ENCODE peak calls at places on chromosomes 16 and 17, in eight cellular contexts. T, H, C, P, N, B, A and W are unnamed samples.
A peak's percentile ranks its signal among the peaks of the same experiment; 100 is the strongest.

GRCh38 chr16:15507299-15507958 is 73.0 kb downstream of the BMERB1 start:
- DNase-seq in T (no peak), P (no peak), N (no peak), C (no peak), H (no peak), B (no peak), A (no peak), W (no peak)

GRCh38 chr17:8857919-8858318 is 9.6 kb downstream of the PIK3R6 start:
- DNase-seq in P (no peak), T (no peak), C (no peak), N (no peak), A (no peak), H (no peak), B (no peak), W (no peak)

GRCh38 chr16:69926241-69926640 is 24.9 kb upstream of the CLEC18A start:
- DNase-seq in A (no peak), H (no peak), C (no peak), T (no peak), N (no peak), P (no peak), B (no peak), W (no peak)

GRCh38 chr17:75475851-75476250 is 19.4 kb downstream of the TMEM94 start:
- DNase-seq in H (no peak), A (no peak), C (no peak), T (no peak), P (no peak), B (no peak), N (no peak), W (no peak)

GRCh38 chr17:17051380-17051779 is 9.1 kb downstream of the MPRIP start:
- DNase-seq in N (no peak), P (no peak), T (no peak), C (no peak), B (no peak), A (no peak), H (no peak), W (no peak)

GRCh38 chr17:5797447-5797846 is 213.1 kb upstream of the NLRP1 start:
- DNase-seq in N (no peak), T (no peak), C (no peak), P (no peak), B (no peak), H (no peak), A (no peak), W (no peak)

GRCh38 chr17:17937450-17937849 is 34.8 kb downstream of the TOM1L2 start:
- DNase-seq in A (no peak), C (no peak), P (no peak), H (no peak), B (no peak), T (no peak), N (no peak), W (no peak)

GRCh38 chr17:4043862-4044261 is 79.6 kb upstream of the ATP2A3 start:
- DNase-seq in B (no peak), N (peak; percentile 68), H (no peak), T (no peak), P (no peak), A (no peak), C (no peak), W (no peak)

GRCh38 chr16:88406096-88407041 is 23.6 kb downstream of the ZNF469 start:
- DNase-seq in H (no peak), N (no peak), T (no peak), A (no peak), B (no peak), C (no peak), P (no peak), W (no peak)

GRCh38 chr17:41730479-41730878 is 4.0 kb downstream of the HAP1 start:
- DNase-seq in H (no peak), N (no peak), P (no peak), T (no peak), C (no peak), B (no peak), A (no peak), W (no peak)

GRCh38 chr17:7587420-7587786 is 2.5 kb downstream of the SOX15 start:
- DNase-seq in T (no peak), B (peak; percentile 70), H (no peak), N (no peak), A (no peak), C (no peak), P (no peak), W (no peak)

GRCh38 chr17:9258115-9259020 is 237.1 kb downstream of the NTN1 start:
- DNase-seq in H (no peak), B (no peak), N (no peak), A (no peak), C (no peak), P (no peak), T (no peak), W (no peak)

GRCh38 chr17:65629234-65629690 is 67.8 kb upstream of the AXIN2 start:
- DNase-seq in B (no peak), H (no peak), P (no peak), N (no peak), A (no peak), T (no peak), C (no peak), W (no peak)

GRCh38 chr16:58732545-58733247 is 1.4 kb downstream of the GOT2 start:
- DNase-seq in B (no peak), C (no peak), A (no peak), H (no peak), T (no peak), P (no peak), N (no peak), W (no peak)

GRCh38 chr16:67942200-67942509 is 1.8 kb downstream of the LCAT start:
- DNase-seq in A (no peak), H (no peak), B (no peak), N (no peak), P (no peak), T (no peak), C (no peak), W (no peak)

GRCh38 chr16:1961651-1962067 is 2.3 kb downstream of the NDUFB10 start:
- DNase-seq in N (peak; percentile 46), T (no peak), P (no peak), B (no peak), C (no peak), A (no peak), H (no peak), W (no peak)

GRCh38 chr17:34883106-34884000 is 77.9 kb downstream of the CCT6B start:
- DNase-seq in B (no peak), T (no peak), A (no peak), P (no peak), N (no peak), H (no peak), C (no peak), W (no peak)

GRCh38 chr16:2096853-2097620 is 38.7 kb downstream of the PKD1 start:
- DNase-seq in T (no peak), P (no peak), N (no peak), A (no peak), C (no peak), B (no peak), H (no peak), W (no peak)

GRCh38 chr17:16493470-16494048 is 1.6 kb upstream of the LRRC75A start:
- DNase-seq in C (no peak), N (no peak), H (no peak), P (no peak), B (no peak), A (no peak), T (no peak), W (no peak)

GRCh38 chr16:15610369-15610871 is 32.5 kb downstream of the MARF1 start:
- DNase-seq in N (no peak), P (no peak), T (no peak), C (no peak), B (no peak), H (no peak), A (no peak), W (no peak)

GRCh38 chr16:15038689-15039088 is 17.2 kb downstream of the NTAN1 start:
- DNase-seq in C (no peak), N (no peak), P (no peak), H (no peak), T (no peak), A (no peak), B (no peak), W (no peak)

GRCh38 chr16:86072328-86073102 is 173.6 kb downstream of the IRF8 start:
- DNase-seq in C (peak; percentile 64), N (no peak), H (peak; percentile 35), B (peak; percentile 33), T (peak; percentile 67), P (peak; percentile 89), A (no peak), W (no peak)

GRCh38 chr16:18953535-18953934 is 27.3 kb upstream of the SMG1 start:
- DNase-seq in T (no peak), B (no peak), H (no peak), A (no peak), P (no peak), C (no peak), N (no peak), W (no peak)

GRCh38 chr16:54094641-54095040 is 191.9 kb downstream of the IRX3 start:
- DNase-seq in C (no peak), N (no peak), B (no peak), H (no peak), T (no peak), A (no peak), P (no peak), W (no peak)
- TF ChIP-seq CTCF in C (no peak), N (no peak), B (no peak), H (no peak), T (no peak), A (no peak), P (no peak), W (no peak)

GRCh38 chr17:49488612-49489011 is 6.5 kb upstream of the NGFR start:
- DNase-seq in P (no peak), B (no peak), A (no peak), N (no peak), H (no peak), T (no peak), C (no peak), W (no peak)
- TF ChIP-seq CTCF in P (no peak), B (no peak), A (no peak), N (no peak), H (no peak), T (no peak), C (no peak), W (no peak)

GRCh38 chr17:19812407-19812806 is 55.3 kb downstream of the ULK2 start:
- DNase-seq in N (no peak), A (no peak), C (no peak), T (no peak), B (peak; percentile 12), H (no peak), P (no peak), W (no peak)
- TF ChIP-seq CTCF in N (no peak), A (no peak), C (no peak), T (no peak), B (peak; percentile 38), H (no peak), P (no peak), W (no peak)

DNA sequence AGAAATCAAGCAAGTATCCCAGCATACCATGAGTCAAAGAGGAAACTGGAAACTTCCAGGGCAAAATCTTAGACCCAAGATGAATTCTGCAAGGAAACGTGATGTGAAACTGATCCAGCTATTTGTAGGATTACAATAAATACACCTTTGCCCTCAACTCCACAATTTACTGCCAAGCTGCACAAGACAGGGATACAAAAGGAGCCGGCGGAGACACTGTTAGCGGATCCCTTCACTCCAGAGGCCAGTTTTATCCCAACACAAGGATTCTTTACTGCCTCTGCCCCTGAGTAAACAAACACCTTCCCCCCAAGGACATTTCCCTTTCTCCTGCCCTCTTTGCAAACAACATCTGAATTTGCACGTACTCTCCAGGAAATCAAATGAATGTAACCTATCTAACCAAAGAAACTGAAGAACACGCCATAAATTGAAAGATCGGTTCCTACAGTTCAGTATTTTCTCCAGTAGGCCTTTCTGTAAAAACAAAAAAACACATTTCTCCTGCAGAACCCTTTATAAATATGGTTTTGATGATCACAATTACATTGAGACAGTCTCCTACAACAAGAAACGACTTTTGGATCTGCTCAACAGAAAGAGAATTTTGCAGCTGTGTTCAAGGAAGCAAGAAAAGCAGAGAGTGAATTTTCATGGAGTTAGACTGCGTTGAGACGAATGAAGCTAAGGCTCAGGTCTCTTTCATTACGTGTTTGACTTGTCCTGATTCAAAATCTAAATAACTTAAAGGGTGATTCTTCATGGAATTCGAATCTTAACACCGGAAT is 1.4 kb upstream of the CBX2 start:
- DNase-seq in C (no peak), A (no peak), B (no peak), H (no peak), P (no peak), T (no peak), N (no peak), W (no peak)
- TF ChIP-seq CTCF in C (no peak), A (no peak), B (no peak), H (no peak), P (no peak), T (no peak), N (no peak), W (no peak)